ENCODE peak calls at places on chromosomes 12 and 14, in eight cellular contexts. Z is A549, D is NB4, V is hepatocyte, F is astrocyte of the spinal cord, K is right lobe of liver, C is astrocyte, R is psoas muscle. N is an unnamed sample.

GRCh38 chr12:87793134-87793533 is 236.1 kb downstream of the C12orf50 start:
- DNase-seq in Z (no peak), D (no peak), V (no peak), F (peak; percentile 67), K (no peak), C (peak; percentile 81), R (no peak), N (no peak)

GRCh38 chr12:65586796-65587195 is 237.5 kb upstream of the HMGA2 start:
- DNase-seq in Z (no peak), D (no peak), V (no peak), F (no peak), K (no peak), C (no peak), R (no peak), N (no peak)

GRCh38 chr14:99602788-99603415 is 1.1 kb downstream of the CCDC85C start:
- DNase-seq in Z (no peak), D (no peak), V (no peak), F (no peak), K (no peak), C (no peak), R (no peak), N (no peak)

GRCh38 chr14:92973265-92973797 is 50.4 kb downstream of the CHGA start:
- DNase-seq in Z (no peak), D (peak; percentile 47), V (peak; percentile 78), F (peak; percentile 44), K (peak; percentile 91), C (peak; percentile 23), R (peak; percentile 50), N (no peak)

GRCh38 chr14:84857571-84857970 is 672.4 kb upstream of the FLRT2 start:
- DNase-seq in Z (no peak), D (no peak), V (no peak), F (no peak), K (no peak), C (no peak), R (no peak), N (no peak)

GRCh38 chr14:90483551-90483950 is 86.7 kb downstream of the CALM1 start:
- DNase-seq in Z (no peak), D (peak; percentile 84), V (no peak), F (no peak), K (no peak), C (no peak), R (no peak), N (no peak)

GRCh38 chr12:120466560-120467315 is 2.8 kb downstream of the SRSF9 start:
- DNase-seq in Z (no peak), D (peak; percentile 78), V (peak; percentile 56), F (peak; percentile 26), K (peak; percentile 51), C (no peak), R (peak; percentile 20), N (no peak)

GRCh38 chr12:104569348-104570173 is 112.8 kb downstream of the CHST11 start:
- DNase-seq in Z (no peak), D (peak; percentile 100), V (no peak), F (no peak), K (no peak), C (no peak), R (no peak), N (peak; percentile 78)

GRCh38 chr12:123886931-123887582 is 85.6 kb downstream of the CCDC92 start:
- DNase-seq in Z (peak; percentile 25), D (no peak), V (no peak), F (no peak), K (no peak), C (no peak), R (no peak), N (no peak)

GRCh38 chr12:49583361-49584094 is 15.6 kb upstream of the MCRS1 start:
- DNase-seq in Z (no peak), D (no peak), V (no peak), F (no peak), K (no peak), C (no peak), R (no peak), N (no peak)

GRCh38 chr14:74574092-74574438 is 38.0 kb downstream of the LTBP2 start:
- DNase-seq in Z (no peak), D (no peak), V (no peak), F (peak; percentile 34), K (no peak), C (peak; percentile 81), R (no peak), N (no peak)

GRCh38 chr14:20302042-20302761 is 3.5 kb downstream of the TTC5 start:
- DNase-seq in Z (no peak), D (no peak), V (no peak), F (peak; percentile 46), K (no peak), C (peak; percentile 39), R (no peak), N (no peak)

GRCh38 chr12:29148065-29148957 is 767 bp upstream of the FAR2 start:
- DNase-seq in Z (peak; percentile 18), D (peak; percentile 66), V (peak; percentile 19), F (peak; percentile 22), K (no peak), C (no peak), R (peak; percentile 28), N (no peak)

GRCh38 chr12:106118-106561 is 39.6 kb downstream of the IQSEC3 start:
- DNase-seq in Z (peak; percentile 12), D (no peak), V (peak; percentile 31), F (no peak), K (no peak), C (no peak), R (no peak), N (peak; percentile 80)
- TF ChIP-seq CTCF in Z (no peak), D (no peak), V (peak; percentile 9), F (no peak), K (no peak), C (no peak), R (peak; percentile 11), N (peak; percentile 65)

GRCh38 chr14:38256358-38256840 is 506 bp upstream of the CLEC14A start:
- DNase-seq in Z (no peak), D (no peak), V (no peak), F (peak; percentile 36), K (no peak), C (no peak), R (no peak), N (no peak)
- H3K4me3 ChIP-seq in Z (no peak overlapping the region), D (no peak overlapping the region), V (no peak overlapping the region), F (no peak overlapping the region), K (no peak overlapping the region), C (no peak overlapping the region), R (peak overlapping the region; percentile 69), N (no peak overlapping the region)

GRCh38 chr12:109612975-109613502 is 39.4 kb downstream of the MVK start:
- DNase-seq in Z (peak; percentile 30), D (peak; percentile 52), V (no peak), F (peak; percentile 5), K (no peak), C (no peak), R (no peak), N (no peak)
- TF ChIP-seq CTCF in Z (peak; percentile 27), D (peak; percentile 58), V (no peak), F (peak; percentile 44), K (peak; percentile 18), C (peak; percentile 26), R (no peak), N (peak; percentile 41)

DNA sequence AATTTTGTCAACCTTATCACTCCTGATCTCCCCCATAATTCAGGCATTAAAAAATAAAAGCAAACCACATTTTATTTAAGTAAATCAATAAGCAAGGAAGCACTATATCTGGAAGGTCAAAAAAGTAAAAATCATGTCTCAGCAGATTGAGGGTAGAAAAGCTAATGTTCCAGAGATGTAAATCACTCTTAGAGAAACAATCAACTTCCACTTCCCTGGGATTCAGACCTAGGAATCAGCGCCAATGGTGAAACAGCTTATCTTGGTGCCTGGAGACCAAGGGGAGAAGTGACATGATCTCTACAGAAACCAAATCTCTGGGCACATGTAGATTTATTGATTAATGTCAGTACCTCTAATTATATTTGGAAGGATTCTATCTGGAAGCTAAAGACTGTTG is 10.9 kb upstream of the SNX6 start:
- DNase-seq in Z (no peak), D (no peak), V (no peak), F (no peak), K (no peak), C (no peak), R (no peak), N (no peak)
- H3K4me3 ChIP-seq in Z (no peak overlapping the region), D (no peak overlapping the region), V (no peak overlapping the region), F (no peak overlapping the region), K (no peak overlapping the region), C (no peak overlapping the region), R (no peak overlapping the region), N (no peak overlapping the region)

GRCh38 chr14:104680806-104681688 is 8.4 kb upstream of the INF2 start:
- DNase-seq in Z (peak; percentile 87), D (peak; percentile 70), V (peak; percentile 76), F (peak; percentile 78), K (peak; percentile 91), C (peak; percentile 80), R (peak; percentile 55), N (peak; percentile 73)
- TF ChIP-seq CTCF in Z (peak; percentile 27), D (peak; percentile 33), V (peak; percentile 36), F (peak; percentile 41), K (no peak), C (no peak), R (no peak), N (peak; percentile 36)

DNA sequence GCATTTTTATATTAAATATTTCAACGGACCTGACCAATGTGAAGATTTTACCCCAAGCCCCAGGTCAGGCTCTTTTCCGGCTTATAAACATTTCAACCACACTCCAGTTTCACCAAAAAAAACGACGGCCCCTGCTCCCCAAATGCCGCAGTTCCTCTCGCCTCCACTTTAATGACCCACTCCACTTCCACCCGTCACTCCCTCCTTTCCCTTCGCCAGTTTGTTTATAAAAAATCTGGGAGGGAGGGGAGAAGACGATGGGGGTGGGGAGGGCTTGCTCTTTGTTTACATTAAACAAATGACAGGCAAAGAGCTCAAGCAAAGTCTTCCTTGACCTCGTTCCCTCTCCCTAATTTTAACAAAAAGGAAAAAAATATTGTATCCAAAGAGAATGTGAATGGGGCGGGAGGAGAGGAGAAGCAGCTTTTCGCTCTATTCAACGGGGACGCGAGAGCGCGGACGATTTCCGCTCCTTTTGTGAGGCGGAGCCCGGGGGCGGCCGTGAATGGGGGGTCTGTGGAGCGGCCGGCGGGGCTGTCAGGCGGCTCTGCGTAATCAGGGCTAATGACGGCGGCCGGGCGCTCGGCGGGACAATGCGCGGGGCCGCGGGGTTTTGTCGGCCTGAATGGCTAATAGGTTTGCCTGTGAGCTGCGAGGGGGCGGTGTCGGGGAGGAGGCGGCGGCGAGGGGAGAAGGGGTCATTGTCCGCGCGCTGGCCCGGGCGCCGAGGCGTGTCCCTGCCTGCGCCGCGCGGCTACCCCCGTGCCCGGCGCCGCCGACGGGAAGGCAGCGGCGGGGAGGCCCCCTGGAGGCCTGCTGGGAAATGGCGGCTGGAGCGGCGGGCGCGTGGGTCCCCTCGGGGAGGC is 5.7 kb downstream of the SIX6 start:
- DNase-seq in Z (peak; percentile 17), D (no peak), V (peak; percentile 57), F (no peak), K (no peak), C (peak; percentile 8), R (peak; percentile 61), N (no peak)
- H3K4me3 ChIP-seq in Z (peak overlapping the region; percentile 62), D (no peak overlapping the region), V (peak overlapping the region; percentile 64), F (peak overlapping the region; percentile 20), K (peak overlapping the region; percentile 9), C (peak overlapping the region; percentile 23), R (peak overlapping the region; percentile 69), N (peak overlapping the region; percentile 17)

GRCh38 chr14:101737414-101738367 is 23.8 kb upstream of the PPP2R5C start:
- DNase-seq in Z (no peak), D (peak; percentile 34), V (no peak), F (no peak), K (no peak), C (no peak), R (no peak), N (no peak)
- TF ChIP-seq CTCF in Z (peak; percentile 24), D (peak; percentile 27), V (no peak), F (no peak), K (no peak), C (no peak), R (no peak), N (peak; percentile 52)